ENCODE peak calls at places on chromosomes 6 and 20, in nine cellular contexts. F is sigmoid colon, P is ovary, D is stomach, R is GM12878, O is suprapubic skin, J is HepG2, M is transverse colon, S is esophagus muscularis mucosa. X is an unnamed sample. For H3K36me3, the result is how much of the 10 kb centered on the place peaks cover.

GRCh38 chr6:12543953-12544352 is 172.6 kb upstream of the PHACTR1 start:
- DNase-seq in P (no peak), R (peak), O (no peak), S (no peak), D (no peak), J (no peak), F (no peak), M (no peak), X (no peak)

GRCh38 chr20:18059603-18060002 is 1.9 kb upstream of the OVOL2 start:
- DNase-seq in M (no peak), O (no peak), R (no peak), J (no peak), D (no peak), P (no peak), F (no peak), S (no peak), X (no peak)

GRCh38 chr6:105981002-105981887 is 104.9 kb upstream of the PRDM1 start:
- DNase-seq in R (no peak), F (peak), M (peak), J (no peak), O (no peak), P (peak), D (no peak), S (no peak), X (no peak)

GRCh38 chr6:8240316-8240715 is 138.0 kb upstream of the EEF1E1 start:
- DNase-seq in O (no peak), D (no peak), J (no peak), F (no peak), M (no peak), R (no peak), S (no peak), P (no peak), X (no peak)

GRCh38 chr6:109446072-109446471 is 5.5 kb downstream of the SMPD2 start:
- DNase-seq in J (no peak), F (no peak), S (no peak), M (peak), O (no peak), D (peak), P (no peak), R (no peak), X (no peak)

GRCh38 chr20:13009682-13010406 is 1.1 kb downstream of the SPTLC3 start:
- DNase-seq in O (no peak), D (no peak), S (no peak), M (peak), F (peak), R (peak), J (peak), P (peak), X (peak)

GRCh38 chr20:63701329-63702035 is 5.0 kb downstream of the TNFRSF6B start:
- DNase-seq in R (no peak), D (no peak), P (peak), O (peak), F (peak), S (no peak), J (no peak), M (no peak), X (no peak)

GRCh38 chr6:137192821-137193220 is 19.4 kb upstream of the IL22RA2 start:
- DNase-seq in D (no peak), R (no peak), J (no peak), O (no peak), M (no peak), F (no peak), P (no peak), S (no peak), X (no peak)

GRCh38 chr6:54987906-54988305 is 141.3 kb downstream of the FAM83B start:
- DNase-seq in D (no peak), O (no peak), P (no peak), S (no peak), M (no peak), R (no peak), F (no peak), J (no peak), X (no peak)

GRCh38 chr6:139695361-139695760 is 320.9 kb upstream of the CITED2 start:
- DNase-seq in F (no peak), J (no peak), P (no peak), M (no peak), O (no peak), R (no peak), D (no peak), S (no peak), X (no peak)

GRCh38 chr6:40931927-40932326 is 107.1 kb downstream of the UNC5CL start:
- DNase-seq in S (no peak), J (no peak), D (no peak), M (no peak), F (no peak), R (no peak), O (no peak), P (no peak), X (no peak)

DNA sequence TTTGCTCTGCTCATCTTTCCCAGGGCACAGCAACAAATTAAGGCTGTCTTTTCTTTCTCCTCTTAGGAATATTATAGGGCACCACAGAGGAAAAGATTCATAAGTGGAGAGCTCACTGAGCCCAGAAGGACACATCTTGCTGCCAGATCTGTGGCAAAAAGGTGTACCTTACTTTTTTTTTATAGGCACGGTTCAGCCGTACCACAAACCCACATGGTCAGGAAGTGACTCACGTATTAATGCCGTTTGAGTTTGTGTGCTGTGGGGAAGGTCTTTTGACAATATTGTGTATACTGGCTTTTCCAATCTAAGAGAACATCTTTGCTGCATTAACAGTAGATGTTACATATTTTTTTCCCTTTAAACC is 28.4 kb downstream of the PAQR8 start:
- DNase-seq in O (no peak), J (peak), F (no peak), M (no peak), D (no peak), R (peak), P (no peak), S (no peak), X (no peak)
- TF ChIP-seq EP300 in O (no peak), J (no peak), F (no peak), M (no peak), D (no peak), R (no peak), P (no peak), S (no peak), X (no peak)

GRCh38 chr20:45041464-45042337 is 59.2 kb downstream of the KCNS1 start:
- DNase-seq in J (no peak), D (no peak), F (no peak), M (peak), O (no peak), S (no peak), R (no peak), P (no peak), X (no peak)
- H3K4me3 ChIP-seq in J (no peak), D (no peak), F (no peak), M (no peak), O (no peak), S (no peak), R (no peak), P (no peak), X (no peak)

GRCh38 chr6:35362200-35362599 is 19.8 kb downstream of the PPARD start:
- DNase-seq in D (no peak), P (peak), M (no peak), F (no peak), J (no peak), S (no peak), O (no peak), R (no peak), X (no peak)

GRCh38 chr6:35359346-35359743 is 17.0 kb downstream of the PPARD start:
- DNase-seq in O (no peak), M (no peak), J (no peak), D (no peak), R (no peak), S (no peak), P (peak), F (peak), X (no peak)

GRCh38 chr6:35363293-35363750 is 21.0 kb downstream of the PPARD start:
- DNase-seq in D (no peak), O (no peak), J (no peak), F (no peak), P (peak), M (no peak), S (no peak), R (no peak), X (no peak)

GRCh38 chr6:35359744-35360348 is 17.5 kb downstream of the PPARD start:
- DNase-seq in O (no peak), J (no peak), M (no peak), D (no peak), P (peak), S (no peak), R (no peak), F (peak), X (no peak)

GRCh38 chr6:35360349-35361138 is 18.2 kb downstream of the PPARD start:
- DNase-seq in R (no peak), F (peak), M (no peak), P (peak), O (no peak), S (no peak), J (peak), D (no peak), X (no peak)
- H3K36me3 ChIP-seq in R (under half), F (under half), M (under half), P (under half), O (under half), S (under half), J (under half), D (under half), X (under half)

DNA sequence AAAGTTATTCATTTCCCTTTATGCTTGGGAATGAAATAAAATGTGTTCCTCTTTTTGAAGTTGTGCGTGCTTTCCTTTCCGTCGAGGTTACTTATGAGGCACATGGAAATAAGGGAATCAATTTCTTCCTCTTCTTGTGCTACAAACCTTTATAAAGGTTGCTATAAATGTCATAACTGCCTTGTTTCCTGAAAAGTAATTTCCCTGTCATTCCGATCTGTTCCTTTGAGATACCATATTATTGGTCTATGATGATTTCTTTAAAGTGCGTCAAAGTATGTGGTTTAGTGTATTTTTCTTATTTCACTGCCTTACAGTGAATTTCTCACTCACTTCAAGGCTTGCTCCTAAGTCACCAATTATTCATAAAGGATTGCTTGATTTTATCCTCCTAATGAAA is 29.7 kb downstream of the PFDN4 start:
- DNase-seq in P (no peak), S (no peak), O (no peak), F (no peak), D (no peak), J (no peak), M (no peak), R (no peak), X (no peak)
- TF ChIP-seq EP300 in P (no peak), S (no peak), O (no peak), F (no peak), D (no peak), J (no peak), M (no peak), R (no peak), X (no peak)

GRCh38 chr6:157679605-157680580 is 143.2 kb upstream of the SNX9 start:
- DNase-seq in D (no peak), R (no peak), O (peak), M (no peak), J (no peak), S (no peak), F (no peak), P (no peak), X (no peak)
- H3K4me3 ChIP-seq in D (no peak), R (no peak), O (no peak), M (no peak), J (no peak), S (no peak), F (no peak), P (no peak), X (no peak)